ENCODE peak calls at places on chromosomes 7 and 10, in four cellular contexts. One of them, this sample, is unnamed.
A peak's percentile ranks its signal among the peaks of the same experiment; 100 is the strongest.

GRCh38 chr10:53079283-53079682 is 306.7 kb upstream of the MBL2 start:
- DNase-seq in psoas muscle: no peak
- DNase-seq in activated CD4-positive, CD25-positive, alpha-beta regulatory T cell: no peak
- DNase-seq in CD8-positive, alpha-beta memory T cell: no peak
- DNase-seq in this sample: no peak

GRCh38 chr10:119608316-119609155 is 11.8 kb upstream of the TIAL1 start:
- DNase-seq in CD8-positive, alpha-beta memory T cell: no peak
- DNase-seq in psoas muscle: peak; percentile 43
- DNase-seq in activated CD4-positive, CD25-positive, alpha-beta regulatory T cell: no peak
- DNase-seq in this sample: peak; percentile 27

GRCh38 chr7:130673066-130673465 is 4.5 kb upstream of the COPG2 start:
- DNase-seq in CD8-positive, alpha-beta memory T cell: no peak
- DNase-seq in activated CD4-positive, CD25-positive, alpha-beta regulatory T cell: no peak
- DNase-seq in psoas muscle: no peak
- DNase-seq in this sample: no peak

GRCh38 chr10:88236121-88236743 is 346.9 kb downstream of the RNLS start:
- DNase-seq in CD8-positive, alpha-beta memory T cell: no peak
- DNase-seq in activated CD4-positive, CD25-positive, alpha-beta regulatory T cell: no peak
- DNase-seq in psoas muscle: no peak
- DNase-seq in this sample: no peak

GRCh38 chr10:76112826-76113150 is 681.4 kb downstream of the LRMDA start:
- DNase-seq in psoas muscle: no peak
- DNase-seq in activated CD4-positive, CD25-positive, alpha-beta regulatory T cell: no peak
- DNase-seq in CD8-positive, alpha-beta memory T cell: no peak
- DNase-seq in this sample: no peak

GRCh38 chr10:30383366-30383765 is 34.3 kb upstream of the MTPAP start:
- DNase-seq in psoas muscle: no peak
- DNase-seq in activated CD4-positive, CD25-positive, alpha-beta regulatory T cell: no peak
- DNase-seq in CD8-positive, alpha-beta memory T cell: no peak
- DNase-seq in this sample: peak; percentile 32

GRCh38 chr7:107660381-107661080 is at the start of gene SLC26A4:
- DNase-seq in psoas muscle: peak; percentile 11
- DNase-seq in CD8-positive, alpha-beta memory T cell: no peak
- DNase-seq in activated CD4-positive, CD25-positive, alpha-beta regulatory T cell: peak; percentile 22
- DNase-seq in this sample: no peak

GRCh38 chr7:2936301-2936700 is 92.2 kb upstream of the GNA12 start:
- DNase-seq in CD8-positive, alpha-beta memory T cell: no peak
- DNase-seq in activated CD4-positive, CD25-positive, alpha-beta regulatory T cell: no peak
- DNase-seq in psoas muscle: no peak
- DNase-seq in this sample: no peak

GRCh38 chr10:75211007-75211735 is 575 bp downstream of the VDAC2 start:
- DNase-seq in CD8-positive, alpha-beta memory T cell: no peak
- DNase-seq in psoas muscle: no peak
- DNase-seq in activated CD4-positive, CD25-positive, alpha-beta regulatory T cell: no peak
- DNase-seq in this sample: no peak

GRCh38 chr10:111030042-111030750 is 46.6 kb upstream of the ADRA2A start:
- DNase-seq in activated CD4-positive, CD25-positive, alpha-beta regulatory T cell: no peak
- DNase-seq in CD8-positive, alpha-beta memory T cell: no peak
- DNase-seq in psoas muscle: no peak
- DNase-seq in this sample: no peak

GRCh38 chr7:132609906-132610520 is 33.7 kb upstream of the PLXNA4 start:
- DNase-seq in activated CD4-positive, CD25-positive, alpha-beta regulatory T cell: no peak
- DNase-seq in psoas muscle: no peak
- DNase-seq in CD8-positive, alpha-beta memory T cell: no peak
- DNase-seq in this sample: no peak

GRCh38 chr10:102963237-102963886 is 45.3 kb downstream of the CNNM2 start:
- DNase-seq in activated CD4-positive, CD25-positive, alpha-beta regulatory T cell: no peak
- DNase-seq in psoas muscle: no peak
- DNase-seq in CD8-positive, alpha-beta memory T cell: no peak
- DNase-seq in this sample: no peak

GRCh38 chr10:13984647-13985155 is 346.0 kb downstream of the FRMD4A start:
- DNase-seq in activated CD4-positive, CD25-positive, alpha-beta regulatory T cell: no peak
- DNase-seq in CD8-positive, alpha-beta memory T cell: no peak
- DNase-seq in psoas muscle: no peak
- DNase-seq in this sample: no peak

GRCh38 chr7:26910221-26910620 is 45.8 kb upstream of the SKAP2 start:
- DNase-seq in psoas muscle: no peak
- DNase-seq in CD8-positive, alpha-beta memory T cell: peak; percentile 1
- DNase-seq in activated CD4-positive, CD25-positive, alpha-beta regulatory T cell: no peak
- DNase-seq in this sample: no peak

GRCh38 chr7:2510909-2511768 is 8.4 kb upstream of the LFNG start:
- DNase-seq in activated CD4-positive, CD25-positive, alpha-beta regulatory T cell: peak; percentile 36
- DNase-seq in CD8-positive, alpha-beta memory T cell: no peak
- DNase-seq in psoas muscle: peak; percentile 51
- DNase-seq in this sample: no peak

GRCh38 chr7:17368856-17369520 is 70.5 kb downstream of the AHR start:
- DNase-seq in CD8-positive, alpha-beta memory T cell: no peak
- DNase-seq in psoas muscle: no peak
- DNase-seq in activated CD4-positive, CD25-positive, alpha-beta regulatory T cell: no peak
- DNase-seq in this sample: no peak

GRCh38 chr10:89355373-89355772 is 22.5 kb upstream of the IFIT1B start:
- DNase-seq in activated CD4-positive, CD25-positive, alpha-beta regulatory T cell: no peak
- DNase-seq in psoas muscle: no peak
- DNase-seq in CD8-positive, alpha-beta memory T cell: no peak
- DNase-seq in this sample: no peak

GRCh38 chr7:151068069-151068773 is 8.8 kb downstream of the SLC4A2 start:
- DNase-seq in CD8-positive, alpha-beta memory T cell: no peak
- DNase-seq in psoas muscle: no peak
- DNase-seq in activated CD4-positive, CD25-positive, alpha-beta regulatory T cell: no peak
- DNase-seq in this sample: no peak

GRCh38 chr7:158351051-158351450 is 236.6 kb downstream of the PTPRN2 start:
- DNase-seq in CD8-positive, alpha-beta memory T cell: no peak
- DNase-seq in psoas muscle: no peak
- DNase-seq in activated CD4-positive, CD25-positive, alpha-beta regulatory T cell: no peak
- DNase-seq in this sample: no peak

GRCh38 chr10:77498829-77499228 is 138.8 kb downstream of the KCNMA1 start:
- DNase-seq in psoas muscle: no peak
- DNase-seq in activated CD4-positive, CD25-positive, alpha-beta regulatory T cell: no peak
- DNase-seq in CD8-positive, alpha-beta memory T cell: no peak
- DNase-seq in this sample: no peak

GRCh38 chr7:20797174-20798080 is 10.7 kb upstream of the SP8 start:
- DNase-seq in CD8-positive, alpha-beta memory T cell: no peak
- DNase-seq in activated CD4-positive, CD25-positive, alpha-beta regulatory T cell: no peak
- DNase-seq in psoas muscle: peak; percentile 21
- DNase-seq in this sample: no peak

This sample was measured in uterus.